ENCODE peak calls at places on chromosome 19, in four cellular contexts. V, E, Q and X are unnamed samples.
A peak's percentile ranks its signal among the peaks of the same experiment; 100 is the strongest.

GRCh38 chr19:55319786-55320185 is 5.4 kb downstream of the TMEM150B start:
- DNase-seq in Q (peak; percentile 44), V (peak; percentile 43), E (peak; percentile 72), X (peak; percentile 80)

GRCh38 chr19:10173527-10173926 is 21.2 kb downstream of the DNMT1 start:
- DNase-seq in E (no peak), V (no peak), Q (no peak), X (no peak)

GRCh38 chr19:2543463-2544442 is 67.8 kb downstream of the GADD45B start:
- DNase-seq in Q (peak; percentile 93), V (peak; percentile 97), E (peak; percentile 89), X (peak; percentile 97)

GRCh38 chr19:16259385-16260159 is 61.9 kb downstream of the AP1M1 start:
- DNase-seq in Q (no peak), E (no peak), V (no peak), X (peak; percentile 70)

GRCh38 chr19:49857834-49858590 is 7.1 kb downstream of the PTOV1 start:
- DNase-seq in E (no peak), Q (no peak), V (no peak), X (peak; percentile 55)

GRCh38 chr19:21092107-21092506 is 10.1 kb downstream of the ZNF714 start:
- DNase-seq in E (no peak), Q (no peak), V (no peak), X (no peak)

GRCh38 chr19:17041994-17042393 is 15.4 kb upstream of the CPAMD8 start:
- DNase-seq in Q (peak; percentile 70), E (no peak), V (no peak), X (peak; percentile 76)

GRCh38 chr19:30253581-30253996 is 118.6 kb upstream of the ZNF536 start:
- DNase-seq in Q (no peak), V (no peak), E (no peak), X (no peak)

GRCh38 chr19:34313188-34313587 is 51.8 kb upstream of the GPI start:
- DNase-seq in E (no peak), V (no peak), Q (peak; percentile 25), X (no peak)

GRCh38 chr19:46824887-46825730 is 25.5 kb downstream of the AP2S1 start:
- DNase-seq in Q (no peak), E (no peak), V (no peak), X (no peak)
- H3K4me3 ChIP-seq in Q (no peak overlapping the region), E (no peak overlapping the region), V (no peak overlapping the region), X (no peak overlapping the region)

GRCh38 chr19:35994868-35995654 is at the start of gene SDHAF1:
- DNase-seq in Q (peak; percentile 97), E (peak; percentile 88), V (peak; percentile 98), X (peak; percentile 99)
- H3K27ac ChIP-seq in Q (no peak within 1 kb of the TSS), E (no peak within 1 kb of the TSS), V (peak within 1 kb of the TSS; percentile 92), X (peak within 1 kb of the TSS; percentile 84)

GRCh38 chr19:45646345-45646698 is 7.1 kb upstream of the EML2 start:
- DNase-seq in E (no peak), V (no peak), Q (no peak), X (no peak)
- H3K4me3 ChIP-seq in E (no peak overlapping the region), V (peak overlapping the region; percentile 56), Q (peak overlapping the region; percentile 58), X (peak overlapping the region; percentile 51)

GRCh38 chr19:51456541-51457290 is 1.5 kb downstream of the SIGLEC8 start:
- DNase-seq in V (no peak), E (no peak), Q (no peak), X (no peak)
- H3K27ac ChIP-seq in V (no peak overlapping the region), E (no peak overlapping the region), Q (no peak overlapping the region), X (no peak overlapping the region)